ENCODE peak calls at places on chromosome 19, in six cellular contexts. M is RWPE1, Z is bronchial epithelial cell, S is AG20443, A is fibroblast of gingiva, H is trophoblast cell. C is an unnamed sample.

GRCh38 chr19:44705502-44706010 is 6.6 kb downstream of the CEACAM16 start:
- DNase-seq in H (no peak), S (no peak), A (no peak), Z (no peak), M (no peak), C (no peak)

GRCh38 chr19:23054456-23054855 is 51.5 kb upstream of the ZNF728 start:
- DNase-seq in M (no peak), Z (peak; percentile 27), H (peak; percentile 91), S (no peak), A (no peak), C (no peak)

GRCh38 chr19:52689804-52690394 is 44.9 kb downstream of the ZNF611 start:
- DNase-seq in A (peak; percentile 1), S (peak; percentile 48), H (no peak), M (peak; percentile 9), Z (no peak), C (no peak)

GRCh38 chr19:13082192-13083007 is 20.3 kb downstream of the LYL1 start:
- DNase-seq in H (peak; percentile 28), S (peak; percentile 49), M (no peak), Z (peak; percentile 4), A (peak; percentile 48), C (peak; percentile 28)

GRCh38 chr19:4556574-4557185 is 2.8 kb downstream of the SEMA6B start:
- DNase-seq in M (peak; percentile 96), S (peak; percentile 76), H (peak; percentile 55), A (no peak), Z (no peak), C (no peak)

GRCh38 chr19:5403968-5404640 is 51.1 kb upstream of the ZNRF4 start:
- DNase-seq in S (peak; percentile 94), Z (peak; percentile 67), A (peak; percentile 71), M (peak; percentile 87), H (peak; percentile 98), C (peak; percentile 77)

GRCh38 chr19:46840157-46840942 is 10.3 kb downstream of the AP2S1 start:
- DNase-seq in S (peak; percentile 66), Z (peak; percentile 48), H (peak; percentile 74), A (peak; percentile 61), M (no peak), C (no peak)

GRCh38 chr19:21143846-21144245 is 2.0 kb downstream of the ZNF431 start:
- DNase-seq in H (peak; percentile 89), A (no peak), S (no peak), Z (peak; percentile 94), M (peak; percentile 32), C (no peak)

GRCh38 chr19:5145521-5146511 is 176.9 kb downstream of the KDM4B start:
- DNase-seq in H (no peak), S (no peak), Z (no peak), A (no peak), M (no peak), C (no peak)

GRCh38 chr19:46124638-46125115 is at the start of gene IGFL3:
- DNase-seq in H (peak; percentile 42), M (no peak), S (no peak), A (no peak), Z (peak; percentile 21), C (no peak)

GRCh38 chr19:2027361-2027760 is 11.8 kb upstream of the BTBD2 start:
- DNase-seq in S (peak; percentile 72), A (peak; percentile 93), H (no peak), Z (no peak), M (no peak), C (peak; percentile 88)

GRCh38 chr19:2193807-2194206 is 30.1 kb downstream of the DOT1L start:
- DNase-seq in M (no peak), S (no peak), A (no peak), H (no peak), Z (no peak), C (no peak)

GRCh38 chr19:2329162-2329505 is 650 bp downstream of the SPPL2B start:
- DNase-seq in M (no peak), H (no peak), S (no peak), Z (no peak), A (no peak), C (no peak)

GRCh38 chr19:53883231-53883661 is 1.2 kb downstream of the PRKCG start:
- DNase-seq in M (no peak), H (no peak), A (no peak), Z (no peak), S (no peak), C (no peak)

GRCh38 chr19:45862271-45862563 is 730 bp downstream of the SYMPK start:
- DNase-seq in M (peak; percentile 29), Z (no peak), H (no peak), S (no peak), A (no peak), C (no peak)

GRCh38 chr19:17647071-17648020 is 40.8 kb downstream of the UNC13A start:
- DNase-seq in H (no peak), A (no peak), S (no peak), Z (no peak), M (no peak), C (no peak)

GRCh38 chr19:1748115-1748702 is 5.1 kb upstream of the ONECUT3 start:
- DNase-seq in H (no peak), S (no peak), M (peak; percentile 54), A (no peak), Z (no peak), C (no peak)

GRCh38 chr19:18948976-18949356 is 7.9 kb upstream of the HOMER3 start:
- DNase-seq in H (no peak), S (no peak), Z (no peak), A (no peak), M (no peak), C (no peak)

GRCh38 chr19:54653181-54653809 is 9.5 kb upstream of the LILRB4 start:
- DNase-seq in M (peak; percentile 46), H (peak; percentile 63), Z (peak; percentile 13), A (no peak), S (peak; percentile 35), C (peak; percentile 2)

C was measured in stromal cell of bone marrow.